ENCODE peak calls at places on chromosomes 2 and 18, in seven cellular contexts. L is GM23338, C is right lobe of liver, V is thoracic aorta, U is heart left ventricle, R is OCI-LY7, K is tibial nerve. H is an unnamed sample.
A peak's percentile ranks its signal among the peaks of the same experiment; 100 is the strongest.

GRCh38 chr18:49691177-49691608 is 122.1 kb downstream of the ACAA2 start:
- DNase-seq in C (no peak), L (no peak), V (peak; percentile 19), U (no peak), R (no peak), K (no peak), H (peak; percentile 61)

GRCh38 chr2:233117351-233117750 is 57.2 kb downstream of the INPP5D start:
- DNase-seq in R (no peak), V (no peak), C (no peak), K (no peak), L (peak; percentile 45), U (no peak), H (no peak)

GRCh38 chr2:20487030-20487391 is 40.1 kb downstream of the RHOB start:
- DNase-seq in U (no peak), K (no peak), L (no peak), V (no peak), R (no peak), C (no peak), H (no peak)

GRCh38 chr18:10346786-10347415 is 107.5 kb upstream of the APCDD1 start:
- DNase-seq in V (no peak), R (no peak), U (no peak), L (no peak), C (no peak), K (no peak), H (no peak)

GRCh38 chr2:32484907-32485306 is 128.1 kb downstream of the BIRC6 start:
- DNase-seq in L (no peak), V (no peak), U (no peak), R (no peak), C (no peak), K (peak; percentile 15), H (peak; percentile 81)

GRCh38 chr2:239279508-239280295 is 121.1 kb downstream of the HDAC4 start:
- DNase-seq in V (no peak), U (no peak), L (no peak), R (no peak), C (no peak), K (no peak), H (no peak)

GRCh38 chr2:33670392-33670937 is 71.4 kb upstream of the FAM98A start:
- DNase-seq in U (no peak), V (no peak), C (no peak), L (peak; percentile 70), R (no peak), K (no peak), H (no peak)

GRCh38 chr2:127347000-127347399 is 40.8 kb downstream of the MAP3K2 start:
- DNase-seq in K (no peak), U (no peak), R (no peak), C (no peak), V (no peak), L (no peak), H (no peak)

GRCh38 chr2:26704441-26704977 is 12.0 kb downstream of the KCNK3 start:
- DNase-seq in C (no peak), K (no peak), R (no peak), V (no peak), L (no peak), U (no peak), H (no peak)

GRCh38 chr2:234919711-234920110 is 32.1 kb upstream of the SH3BP4 start:
- DNase-seq in K (no peak), U (no peak), L (no peak), R (no peak), V (no peak), C (no peak), H (no peak)

GRCh38 chr2:159863761-159864160 is 65.8 kb upstream of the CD302 start:
- DNase-seq in U (no peak), C (no peak), K (no peak), R (no peak), L (no peak), V (no peak), H (no peak)

GRCh38 chr18:9103488-9103887 is 989 bp downstream of the NDUFV2 start:
- DNase-seq in R (peak; percentile 45), L (no peak), C (no peak), K (no peak), V (no peak), U (no peak), H (no peak)

GRCh38 chr2:69291004-69291650 is 95.9 kb downstream of the GFPT1 start:
- DNase-seq in U (no peak), V (no peak), L (no peak), R (no peak), K (peak; percentile 60), C (no peak), H (no peak)

GRCh38 chr2:86790134-86790827 is 432 bp downstream of the CD8A start:
- DNase-seq in C (no peak), U (no peak), R (no peak), K (no peak), V (no peak), L (peak; percentile 47), H (no peak)

DNA sequence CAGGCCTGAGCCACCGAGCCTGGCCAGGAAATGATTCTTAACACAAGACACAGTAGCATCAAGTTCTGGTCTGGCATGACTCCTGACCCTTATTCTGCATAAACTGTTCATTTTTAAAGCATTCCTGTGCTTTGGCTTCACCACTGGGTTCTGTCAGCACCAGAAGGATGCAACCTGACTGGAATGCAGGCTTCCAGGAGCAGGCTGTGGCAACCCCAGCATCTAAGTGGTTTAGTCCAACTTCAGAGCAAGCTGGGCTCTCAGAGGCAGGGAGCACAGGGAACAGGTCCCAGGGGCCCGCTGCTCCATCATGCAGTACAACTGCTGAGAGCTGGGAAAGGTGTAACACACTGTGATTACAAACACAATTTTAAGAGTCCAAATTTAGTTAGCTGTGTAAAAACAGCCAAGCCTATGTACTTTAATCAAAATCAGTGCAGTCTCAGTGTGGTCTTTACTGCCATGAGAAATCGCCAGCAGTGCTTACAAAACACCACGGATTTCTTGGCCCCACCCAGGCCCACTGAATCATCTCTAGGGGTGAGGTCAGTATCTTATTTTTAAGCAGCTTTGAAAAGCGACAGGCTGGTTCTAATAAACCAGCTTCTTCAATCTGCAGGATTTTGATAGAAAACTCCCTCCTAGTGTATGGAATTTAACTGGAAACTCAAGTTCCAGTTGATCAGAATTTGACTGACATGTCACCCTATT is 44.4 kb upstream of the TMEM182 start:
- DNase-seq in L (no peak), K (no peak), R (no peak), V (no peak), C (no peak), U (no peak), H (peak; percentile 26)
- H3K27ac ChIP-seq in L (no peak overlapping the region), K (no peak overlapping the region), R (no peak overlapping the region), V (no peak overlapping the region), C (no peak overlapping the region), U (no peak overlapping the region), H (no peak overlapping the region)

GRCh38 chr2:95023222-95023597 is 2.3 kb upstream of the MAL start:
- DNase-seq in L (no peak), K (no peak), C (no peak), R (peak; percentile 30), V (no peak), U (no peak), H (peak; percentile 39)
- TF ChIP-seq CTCF in L (peak; percentile 31), K (no peak), C (no peak), R (peak; percentile 62), V (no peak), U (no peak), H (no peak)

DNA sequence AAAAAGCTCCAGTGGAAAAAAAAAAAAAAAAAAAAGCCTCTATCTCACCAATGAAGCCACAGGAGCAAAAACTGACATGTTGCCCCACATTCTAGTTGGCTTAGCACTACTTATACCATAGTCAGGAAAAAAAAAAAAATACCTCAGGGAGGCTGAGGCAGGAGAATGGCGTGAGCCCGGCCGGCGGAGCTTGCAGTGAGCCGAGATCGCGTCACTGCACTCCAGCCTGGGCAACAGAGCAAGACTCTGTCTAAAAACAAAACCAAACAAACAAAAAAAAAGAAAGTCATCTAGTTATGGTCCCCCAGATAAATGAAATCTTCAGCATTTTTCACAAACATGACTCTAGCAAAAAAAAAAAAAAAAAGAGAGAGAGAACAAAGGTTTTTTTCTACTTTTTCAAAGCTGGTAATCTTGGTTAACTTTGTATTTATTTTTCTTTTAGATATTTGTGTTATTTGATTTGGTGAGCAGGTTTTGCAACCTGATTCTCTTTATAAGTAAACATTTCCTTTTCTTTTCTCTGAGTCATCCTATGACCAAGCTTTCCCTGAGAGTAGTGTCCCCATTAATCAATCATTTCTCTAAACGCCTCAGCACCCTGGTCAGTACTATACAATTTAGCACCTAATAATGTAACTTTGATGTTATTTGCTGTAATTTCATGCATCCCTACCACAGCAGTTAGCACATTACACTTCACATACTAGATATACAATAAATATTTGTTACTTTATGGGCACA is 273.7 kb upstream of the PIK3C3 start:
- DNase-seq in V (no peak), K (no peak), C (no peak), U (no peak), L (no peak), R (no peak), H (peak; percentile 2)
- H3K27ac ChIP-seq in V (no peak overlapping the region), K (no peak overlapping the region), C (peak overlapping the region; percentile 20), U (no peak overlapping the region), L (no peak overlapping the region), R (no peak overlapping the region), H (no peak overlapping the region)

DNA sequence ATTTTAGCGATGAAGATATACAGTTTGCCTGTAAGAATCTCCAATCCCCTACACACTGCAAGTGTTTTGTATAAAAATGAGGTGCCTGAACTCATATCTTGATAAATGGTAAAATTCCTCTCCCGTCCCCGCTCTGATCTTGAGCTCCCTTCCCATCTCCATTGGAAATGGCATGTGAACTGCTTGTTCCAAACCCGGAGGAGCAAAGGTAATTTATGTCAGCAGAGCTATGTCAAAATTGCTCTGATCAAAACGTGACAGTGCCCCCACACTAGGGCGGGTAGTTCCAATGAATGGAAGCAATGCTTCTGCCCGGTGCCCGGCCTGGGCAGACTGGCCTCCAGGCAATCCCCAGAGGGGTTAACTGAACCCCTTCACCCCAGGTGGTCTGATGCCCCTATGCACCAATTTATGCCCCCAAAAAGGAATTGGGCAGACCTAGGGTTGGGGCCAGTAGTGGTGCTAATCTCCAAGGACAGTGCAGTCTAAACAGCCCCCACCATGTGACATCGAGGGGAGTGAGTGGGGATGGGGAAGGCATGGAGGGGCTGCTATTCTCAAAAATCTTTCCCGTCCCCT is 3.6 kb upstream of the GMPPA start:
- DNase-seq in L (no peak), U (no peak), V (no peak), R (no peak), C (no peak), K (no peak), H (no peak)
- TF ChIP-seq CTCF in L (no peak), U (no peak), V (no peak), R (no peak), C (no peak), K (no peak), H (peak; percentile 42)

GRCh38 chr2:84302513-84303412 is 156.3 kb downstream of the SUCLG1 start:
- DNase-seq in R (peak; percentile 51), L (peak; percentile 78), C (no peak), V (no peak), U (no peak), K (no peak), H (peak; percentile 84)
- H3K27ac ChIP-seq in R (no peak overlapping the region), L (no peak overlapping the region), C (no peak overlapping the region), V (no peak overlapping the region), U (no peak overlapping the region), K (no peak overlapping the region), H (no peak overlapping the region)

H was measured in RWPE1.